ENCODE peak calls at places on chromosomes 11 and 22, in ten cellular contexts. One of them, this sample, is unnamed.

GRCh38 chr22:26545385-26545784 is 33.1 kb upstream of the TFIP11 start:
- DNase-seq in sciatic nerve: no peak
- DNase-seq in heart right ventricle: no peak
- DNase-seq in substantia nigra: no peak
- DNase-seq in tibial nerve: no peak
- DNase-seq in T-helper 1 cell: no peak
- DNase-seq in mucosa of descending colon: no peak
- DNase-seq in T-helper 9 cell: no peak
- DNase-seq in Kasumi-1: no peak
- DNase-seq in stimulated activated CD8-positive, alpha-beta memory T cell treated with anti-CD3 and anti-CD28 coated beads, Interleukin-15, amount 100 ng/mL, for 24 hours: no peak
- DNase-seq in this sample: no peak

GRCh38 chr11:131710511-131710910 is 340.1 kb downstream of the NTM start:
- DNase-seq in sciatic nerve: no peak
- DNase-seq in heart right ventricle: no peak
- DNase-seq in substantia nigra: no peak
- DNase-seq in tibial nerve: no peak
- DNase-seq in T-helper 1 cell: no peak
- DNase-seq in mucosa of descending colon: no peak
- DNase-seq in T-helper 9 cell: no peak
- DNase-seq in Kasumi-1: no peak
- DNase-seq in stimulated activated CD8-positive, alpha-beta memory T cell treated with anti-CD3 and anti-CD28 coated beads, Interleukin-15, amount 100 ng/mL, for 24 hours: no peak
- DNase-seq in this sample: no peak

GRCh38 chr11:47641585-47642098 is 717 bp downstream of the MTCH2 start:
- DNase-seq in sciatic nerve: no peak
- DNase-seq in heart right ventricle: no peak
- DNase-seq in substantia nigra: peak
- DNase-seq in tibial nerve: peak
- DNase-seq in T-helper 1 cell: no peak
- DNase-seq in mucosa of descending colon: no peak
- DNase-seq in T-helper 9 cell: no peak
- DNase-seq in Kasumi-1: peak
- DNase-seq in stimulated activated CD8-positive, alpha-beta memory T cell treated with anti-CD3 and anti-CD28 coated beads, Interleukin-15, amount 100 ng/mL, for 24 hours: no peak
- DNase-seq in this sample: no peak

GRCh38 chr11:113926273-113927183 is 21.9 kb downstream of the HTR3B start:
- DNase-seq in sciatic nerve: no peak
- DNase-seq in heart right ventricle: no peak
- DNase-seq in substantia nigra: no peak
- DNase-seq in tibial nerve: no peak
- DNase-seq in T-helper 1 cell: no peak
- DNase-seq in mucosa of descending colon: no peak
- DNase-seq in T-helper 9 cell: no peak
- DNase-seq in Kasumi-1: no peak
- DNase-seq in stimulated activated CD8-positive, alpha-beta memory T cell treated with anti-CD3 and anti-CD28 coated beads, Interleukin-15, amount 100 ng/mL, for 24 hours: no peak
- DNase-seq in this sample: no peak

GRCh38 chr11:116731097-116731761 is 41.6 kb downstream of the BUD13 start:
- DNase-seq in sciatic nerve: peak
- DNase-seq in heart right ventricle: no peak
- DNase-seq in substantia nigra: no peak
- DNase-seq in tibial nerve: no peak
- DNase-seq in T-helper 1 cell: no peak
- DNase-seq in mucosa of descending colon: no peak
- DNase-seq in T-helper 9 cell: no peak
- DNase-seq in Kasumi-1: no peak
- DNase-seq in stimulated activated CD8-positive, alpha-beta memory T cell treated with anti-CD3 and anti-CD28 coated beads, Interleukin-15, amount 100 ng/mL, for 24 hours: no peak
- DNase-seq in this sample: no peak

GRCh38 chr11:68028802-68029475 is 1.5 kb upstream of the NDUFS8 start:
- DNase-seq in sciatic nerve: no peak
- DNase-seq in heart right ventricle: no peak
- DNase-seq in substantia nigra: no peak
- DNase-seq in tibial nerve: no peak
- DNase-seq in T-helper 1 cell: no peak
- DNase-seq in mucosa of descending colon: no peak
- DNase-seq in T-helper 9 cell: no peak
- DNase-seq in Kasumi-1: no peak
- DNase-seq in stimulated activated CD8-positive, alpha-beta memory T cell treated with anti-CD3 and anti-CD28 coated beads, Interleukin-15, amount 100 ng/mL, for 24 hours: no peak
- DNase-seq in this sample: no peak

GRCh38 chr11:43895601-43896000 is 15.0 kb downstream of the ALKBH3 start:
- DNase-seq in sciatic nerve: no peak
- DNase-seq in heart right ventricle: no peak
- DNase-seq in substantia nigra: no peak
- DNase-seq in tibial nerve: no peak
- DNase-seq in T-helper 1 cell: no peak
- DNase-seq in mucosa of descending colon: no peak
- DNase-seq in T-helper 9 cell: no peak
- DNase-seq in Kasumi-1: no peak
- DNase-seq in stimulated activated CD8-positive, alpha-beta memory T cell treated with anti-CD3 and anti-CD28 coated beads, Interleukin-15, amount 100 ng/mL, for 24 hours: no peak
- DNase-seq in this sample: no peak

GRCh38 chr11:71153005-71153395 is 99.4 kb downstream of the SHANK2 start:
- DNase-seq in sciatic nerve: no peak
- DNase-seq in heart right ventricle: no peak
- DNase-seq in substantia nigra: no peak
- DNase-seq in tibial nerve: no peak
- DNase-seq in T-helper 1 cell: no peak
- DNase-seq in mucosa of descending colon: no peak
- DNase-seq in T-helper 9 cell: no peak
- DNase-seq in Kasumi-1: no peak
- DNase-seq in stimulated activated CD8-positive, alpha-beta memory T cell treated with anti-CD3 and anti-CD28 coated beads, Interleukin-15, amount 100 ng/mL, for 24 hours: no peak
- DNase-seq in this sample: no peak

GRCh38 chr11:45056529-45056928 is 89.9 kb upstream of the PRDM11 start:
- DNase-seq in sciatic nerve: no peak
- DNase-seq in heart right ventricle: no peak
- DNase-seq in substantia nigra: no peak
- DNase-seq in tibial nerve: no peak
- DNase-seq in T-helper 1 cell: no peak
- DNase-seq in mucosa of descending colon: no peak
- DNase-seq in T-helper 9 cell: no peak
- DNase-seq in Kasumi-1: no peak
- DNase-seq in stimulated activated CD8-positive, alpha-beta memory T cell treated with anti-CD3 and anti-CD28 coated beads, Interleukin-15, amount 100 ng/mL, for 24 hours: no peak
- DNase-seq in this sample: no peak

GRCh38 chr22:44583076-44583760 is 85.2 kb upstream of the RTL6 start:
- DNase-seq in sciatic nerve: peak
- DNase-seq in heart right ventricle: no peak
- DNase-seq in substantia nigra: no peak
- DNase-seq in tibial nerve: no peak
- DNase-seq in T-helper 1 cell: no peak
- DNase-seq in mucosa of descending colon: no peak
- DNase-seq in T-helper 9 cell: no peak
- DNase-seq in Kasumi-1: no peak
- DNase-seq in stimulated activated CD8-positive, alpha-beta memory T cell treated with anti-CD3 and anti-CD28 coated beads, Interleukin-15, amount 100 ng/mL, for 24 hours: no peak
- DNase-seq in this sample: no peak

GRCh38 chr11:12418019-12418611 is 40.7 kb downstream of the PARVA start:
- DNase-seq in sciatic nerve: no peak
- DNase-seq in heart right ventricle: no peak
- DNase-seq in substantia nigra: no peak
- DNase-seq in tibial nerve: no peak
- DNase-seq in T-helper 1 cell: no peak
- DNase-seq in mucosa of descending colon: no peak
- DNase-seq in T-helper 9 cell: no peak
- DNase-seq in Kasumi-1: no peak
- DNase-seq in stimulated activated CD8-positive, alpha-beta memory T cell treated with anti-CD3 and anti-CD28 coated beads, Interleukin-15, amount 100 ng/mL, for 24 hours: no peak
- DNase-seq in this sample: no peak

GRCh38 chr11:2940166-2940929 is 11.1 kb upstream of the PHLDA2 start:
- DNase-seq in sciatic nerve: peak
- DNase-seq in heart right ventricle: no peak
- DNase-seq in substantia nigra: no peak
- DNase-seq in tibial nerve: no peak
- DNase-seq in T-helper 1 cell: peak
- DNase-seq in mucosa of descending colon: peak
- DNase-seq in T-helper 9 cell: no peak
- DNase-seq in Kasumi-1: no peak
- DNase-seq in stimulated activated CD8-positive, alpha-beta memory T cell treated with anti-CD3 and anti-CD28 coated beads, Interleukin-15, amount 100 ng/mL, for 24 hours: no peak
- DNase-seq in this sample: peak

GRCh38 chr11:49208006-49208721 is at the start of gene FOLH1:
- DNase-seq in sciatic nerve: peak
- DNase-seq in heart right ventricle: peak
- DNase-seq in substantia nigra: peak
- DNase-seq in tibial nerve: peak
- DNase-seq in T-helper 1 cell: no peak
- DNase-seq in mucosa of descending colon: peak
- DNase-seq in T-helper 9 cell: no peak
- DNase-seq in Kasumi-1: peak
- DNase-seq in stimulated activated CD8-positive, alpha-beta memory T cell treated with anti-CD3 and anti-CD28 coated beads, Interleukin-15, amount 100 ng/mL, for 24 hours: no peak
- DNase-seq in this sample: no peak

GRCh38 chr22:44541671-44542319 is 43.8 kb upstream of the RTL6 start:
- DNase-seq in sciatic nerve: no peak
- DNase-seq in heart right ventricle: no peak
- DNase-seq in substantia nigra: no peak
- DNase-seq in tibial nerve: no peak
- DNase-seq in T-helper 1 cell: no peak
- DNase-seq in mucosa of descending colon: no peak
- DNase-seq in T-helper 9 cell: no peak
- DNase-seq in Kasumi-1: no peak
- DNase-seq in stimulated activated CD8-positive, alpha-beta memory T cell treated with anti-CD3 and anti-CD28 coated beads, Interleukin-15, amount 100 ng/mL, for 24 hours: no peak
- DNase-seq in this sample: no peak

GRCh38 chr22:30841264-30841663 is 127.3 kb downstream of the MORC2 start:
- DNase-seq in sciatic nerve: no peak
- DNase-seq in heart right ventricle: no peak
- DNase-seq in substantia nigra: no peak
- DNase-seq in tibial nerve: no peak
- DNase-seq in T-helper 1 cell: no peak
- DNase-seq in mucosa of descending colon: no peak
- DNase-seq in T-helper 9 cell: no peak
- DNase-seq in Kasumi-1: no peak
- DNase-seq in stimulated activated CD8-positive, alpha-beta memory T cell treated with anti-CD3 and anti-CD28 coated beads, Interleukin-15, amount 100 ng/mL, for 24 hours: no peak
- DNase-seq in this sample: no peak

GRCh38 chr11:79437274-79437980 is 3.4 kb downstream of the TENM4 start:
- DNase-seq in sciatic nerve: peak
- DNase-seq in heart right ventricle: peak
- DNase-seq in substantia nigra: no peak
- DNase-seq in tibial nerve: peak
- DNase-seq in T-helper 1 cell: no peak
- DNase-seq in mucosa of descending colon: peak
- DNase-seq in T-helper 9 cell: no peak
- DNase-seq in Kasumi-1: peak
- DNase-seq in stimulated activated CD8-positive, alpha-beta memory T cell treated with anti-CD3 and anti-CD28 coated beads, Interleukin-15, amount 100 ng/mL, for 24 hours: no peak
- DNase-seq in this sample: no peak

GRCh38 chr11:5196067-5196466 is 4.4 kb downstream of the OR51V1 start:
- DNase-seq in sciatic nerve: no peak
- DNase-seq in heart right ventricle: no peak
- DNase-seq in substantia nigra: no peak
- DNase-seq in tibial nerve: no peak
- DNase-seq in T-helper 1 cell: no peak
- DNase-seq in mucosa of descending colon: no peak
- DNase-seq in T-helper 9 cell: no peak
- DNase-seq in Kasumi-1: no peak
- DNase-seq in stimulated activated CD8-positive, alpha-beta memory T cell treated with anti-CD3 and anti-CD28 coated beads, Interleukin-15, amount 100 ng/mL, for 24 hours: no peak
- DNase-seq in this sample: no peak

GRCh38 chr11:30258679-30259078 is 27.9 kb downstream of the FSHB start:
- DNase-seq in sciatic nerve: no peak
- DNase-seq in heart right ventricle: no peak
- DNase-seq in substantia nigra: no peak
- DNase-seq in tibial nerve: no peak
- DNase-seq in T-helper 1 cell: no peak
- DNase-seq in mucosa of descending colon: no peak
- DNase-seq in T-helper 9 cell: no peak
- DNase-seq in Kasumi-1: no peak
- DNase-seq in stimulated activated CD8-positive, alpha-beta memory T cell treated with anti-CD3 and anti-CD28 coated beads, Interleukin-15, amount 100 ng/mL, for 24 hours: no peak
- DNase-seq in this sample: no peak

GRCh38 chr11:19607656-19608360 is 104.8 kb upstream of the NAV2 start:
- DNase-seq in sciatic nerve: no peak
- DNase-seq in heart right ventricle: no peak
- DNase-seq in substantia nigra: no peak
- DNase-seq in tibial nerve: no peak
- DNase-seq in T-helper 1 cell: no peak
- DNase-seq in mucosa of descending colon: no peak
- DNase-seq in T-helper 9 cell: no peak
- DNase-seq in Kasumi-1: no peak
- DNase-seq in stimulated activated CD8-positive, alpha-beta memory T cell treated with anti-CD3 and anti-CD28 coated beads, Interleukin-15, amount 100 ng/mL, for 24 hours: no peak
- DNase-seq in this sample: no peak

GRCh38 chr22:25334091-25334490 is 114.7 kb downstream of the CRYBB2 start:
- DNase-seq in sciatic nerve: no peak
- DNase-seq in heart right ventricle: peak
- DNase-seq in substantia nigra: peak
- DNase-seq in tibial nerve: no peak
- DNase-seq in T-helper 1 cell: peak
- DNase-seq in mucosa of descending colon: peak
- DNase-seq in T-helper 9 cell: peak
- DNase-seq in Kasumi-1: peak
- DNase-seq in stimulated activated CD8-positive, alpha-beta memory T cell treated with anti-CD3 and anti-CD28 coated beads, Interleukin-15, amount 100 ng/mL, for 24 hours: no peak
- DNase-seq in this sample: peak

GRCh38 chr22:20237480-20238440 is 30.4 kb downstream of the RTN4R start:
- DNase-seq in sciatic nerve: no peak
- DNase-seq in heart right ventricle: no peak
- DNase-seq in substantia nigra: no peak
- DNase-seq in tibial nerve: no peak
- DNase-seq in T-helper 1 cell: peak
- DNase-seq in mucosa of descending colon: no peak
- DNase-seq in T-helper 9 cell: peak
- DNase-seq in Kasumi-1: peak
- DNase-seq in stimulated activated CD8-positive, alpha-beta memory T cell treated with anti-CD3 and anti-CD28 coated beads, Interleukin-15, amount 100 ng/mL, for 24 hours: no peak
- DNase-seq in this sample: peak

GRCh38 chr11:129322941-129323340 is 52.7 kb upstream of the BARX2 start:
- DNase-seq in sciatic nerve: no peak
- DNase-seq in heart right ventricle: no peak
- DNase-seq in substantia nigra: no peak
- DNase-seq in tibial nerve: no peak
- DNase-seq in T-helper 1 cell: no peak
- DNase-seq in mucosa of descending colon: no peak
- DNase-seq in T-helper 9 cell: no peak
- DNase-seq in Kasumi-1: no peak
- DNase-seq in stimulated activated CD8-positive, alpha-beta memory T cell treated with anti-CD3 and anti-CD28 coated beads, Interleukin-15, amount 100 ng/mL, for 24 hours: no peak
- DNase-seq in this sample: no peak

GRCh38 chr11:134386945-134387344 is 25.1 kb downstream of the B3GAT1 start:
- DNase-seq in sciatic nerve: no peak
- DNase-seq in heart right ventricle: no peak
- DNase-seq in substantia nigra: no peak
- DNase-seq in tibial nerve: no peak
- DNase-seq in T-helper 1 cell: no peak
- DNase-seq in mucosa of descending colon: no peak
- DNase-seq in T-helper 9 cell: no peak
- DNase-seq in Kasumi-1: peak
- DNase-seq in stimulated activated CD8-positive, alpha-beta memory T cell treated with anti-CD3 and anti-CD28 coated beads, Interleukin-15, amount 100 ng/mL, for 24 hours: no peak
- DNase-seq in this sample: no peak

GRCh38 chr11:8720868-8721739 is 38.5 kb downstream of the RPL27A start:
- DNase-seq in sciatic nerve: no peak
- DNase-seq in heart right ventricle: no peak
- DNase-seq in substantia nigra: no peak
- DNase-seq in tibial nerve: no peak
- DNase-seq in T-helper 1 cell: no peak
- DNase-seq in mucosa of descending colon: no peak
- DNase-seq in T-helper 9 cell: no peak
- DNase-seq in Kasumi-1: no peak
- DNase-seq in stimulated activated CD8-positive, alpha-beta memory T cell treated with anti-CD3 and anti-CD28 coated beads, Interleukin-15, amount 100 ng/mL, for 24 hours: no peak
- DNase-seq in this sample: no peak

GRCh38 chr11:121575963-121576290 is 123.2 kb upstream of the SORL1-AS1 start:
- DNase-seq in sciatic nerve: no peak
- DNase-seq in heart right ventricle: no peak
- DNase-seq in substantia nigra: no peak
- DNase-seq in tibial nerve: no peak
- DNase-seq in T-helper 1 cell: no peak
- DNase-seq in mucosa of descending colon: no peak
- DNase-seq in T-helper 9 cell: no peak
- DNase-seq in Kasumi-1: no peak
- DNase-seq in stimulated activated CD8-positive, alpha-beta memory T cell treated with anti-CD3 and anti-CD28 coated beads, Interleukin-15, amount 100 ng/mL, for 24 hours: no peak
- DNase-seq in this sample: no peak

GRCh38 chr11:116175707-116176106 is 597.1 kb downstream of the BUD13 start:
- DNase-seq in sciatic nerve: no peak
- DNase-seq in heart right ventricle: no peak
- DNase-seq in substantia nigra: no peak
- DNase-seq in tibial nerve: no peak
- DNase-seq in T-helper 1 cell: no peak
- DNase-seq in mucosa of descending colon: no peak
- DNase-seq in T-helper 9 cell: no peak
- DNase-seq in Kasumi-1: no peak
- DNase-seq in stimulated activated CD8-positive, alpha-beta memory T cell treated with anti-CD3 and anti-CD28 coated beads, Interleukin-15, amount 100 ng/mL, for 24 hours: no peak
- DNase-seq in this sample: no peak

GRCh38 chr22:42630901-42631602 is 9.3 kb downstream of the ATP5MGL start:
- DNase-seq in sciatic nerve: no peak
- DNase-seq in heart right ventricle: no peak
- DNase-seq in substantia nigra: no peak
- DNase-seq in tibial nerve: no peak
- DNase-seq in T-helper 1 cell: no peak
- DNase-seq in mucosa of descending colon: no peak
- DNase-seq in T-helper 9 cell: no peak
- DNase-seq in Kasumi-1: no peak
- DNase-seq in stimulated activated CD8-positive, alpha-beta memory T cell treated with anti-CD3 and anti-CD28 coated beads, Interleukin-15, amount 100 ng/mL, for 24 hours: no peak
- DNase-seq in this sample: no peak

GRCh38 chr11:848988-849824 is 6.6 kb downstream of the TSPAN4 start:
- DNase-seq in sciatic nerve: no peak
- DNase-seq in heart right ventricle: no peak
- DNase-seq in substantia nigra: no peak
- DNase-seq in tibial nerve: no peak
- DNase-seq in T-helper 1 cell: no peak
- DNase-seq in mucosa of descending colon: no peak
- DNase-seq in T-helper 9 cell: no peak
- DNase-seq in Kasumi-1: no peak
- DNase-seq in stimulated activated CD8-positive, alpha-beta memory T cell treated with anti-CD3 and anti-CD28 coated beads, Interleukin-15, amount 100 ng/mL, for 24 hours: no peak
- DNase-seq in this sample: peak